ENCODE peak calls at places on chromosome 18, in four cellular contexts. D is K562, B is IMR-90, N is GM12878. H is an unnamed sample.

GRCh38 chr18:63149200-63149587 is 170.4 kb downstream of the BCL2 start:
- DNase-seq in D (no peak), B (no peak), N (no peak), H (no peak)

GRCh38 chr18:22342625-22343024 is 75.1 kb downstream of the CTAGE1 start:
- DNase-seq in D (peak), B (peak), N (no peak), H (no peak)

GRCh38 chr18:51668101-51668500 is 470.6 kb upstream of the MEX3C start:
- DNase-seq in D (peak), B (peak), N (no peak), H (peak)

GRCh38 chr18:21831413-21831831 is 90.8 kb downstream of the MIB1 start:
- DNase-seq in D (no peak), B (peak), N (no peak), H (no peak)

GRCh38 chr18:14914771-14915170 is 166.8 kb downstream of the ANKRD30B start:
- DNase-seq in D (no peak), B (no peak), N (no peak), H (no peak)

GRCh38 chr18:47689386-47689785 is 241.1 kb downstream of the SMAD2 start:
- DNase-seq in D (no peak), B (no peak), N (no peak), H (no peak)

GRCh38 chr18:10085405-10085804 is 171.6 kb downstream of the VAPA start:
- DNase-seq in D (no peak), B (peak), N (no peak), H (no peak)

GRCh38 chr18:23138470-23138869 is 3.2 kb downstream of the CABLES1 start:
- DNase-seq in D (no peak), B (no peak), N (no peak), H (no peak)

GRCh38 chr18:8632386-8632785 is 23.1 kb downstream of the RAB12 start:
- DNase-seq in D (no peak), B (no peak), N (no peak), H (no peak)

GRCh38 chr18:74498712-74499629 is 2.8 kb downstream of the CNDP2 start:
- DNase-seq in D (peak), B (no peak), N (peak), H (no peak)
- TF ChIP-seq ELK1 in D (no peak), B (no peak), N (no peak), H (no peak)

GRCh38 chr18:58669731-58670379 is 1.4 kb upstream of the MALT1 start:
- DNase-seq in D (no peak), B (peak), N (peak), H (peak)
- TF ChIP-seq ELK1 in D (no peak), B (no peak), N (no peak), H (no peak)

GRCh38 chr18:58843662-58844035 is 21.0 kb upstream of the ZNF532 start:
- DNase-seq in D (no peak), B (no peak), N (no peak), H (no peak)
- TF ChIP-seq ELK1 in D (no peak), B (no peak), N (no peak), H (no peak)

DNA sequence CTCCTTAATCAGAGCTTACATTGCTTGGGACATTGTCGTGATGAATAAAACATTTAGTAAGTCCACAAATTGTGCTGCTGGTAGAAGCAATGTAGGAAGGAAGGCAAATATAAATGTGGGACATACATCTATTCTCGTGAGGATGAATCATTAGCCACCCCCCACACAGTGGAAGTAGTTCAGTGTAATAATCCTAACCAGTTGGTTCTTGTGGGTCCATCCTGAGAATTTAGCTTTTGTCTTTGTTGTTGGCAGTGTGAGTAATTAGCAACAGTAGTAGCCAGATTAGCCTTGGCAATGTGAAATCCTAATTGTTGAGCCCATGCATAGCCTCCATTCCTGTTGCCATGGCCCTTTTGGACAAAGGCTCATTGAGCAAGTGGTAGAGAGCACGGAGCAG is 532.1 kb downstream of the FBXO15 start:
- DNase-seq in D (no peak), B (no peak), N (no peak), H (no peak)
- TF ChIP-seq ELK1 in D (no peak), B (no peak), N (no peak), H (no peak)